ENCODE peak calls at places on chromosomes 12 and 14, in four cellular contexts. D, M, V and C are unnamed samples.

GRCh38 chr14:69535230-69535848 is 39.3 kb downstream of the CCDC177 start:
- DNase-seq in D (no peak), V (peak), M (peak), C (no peak)

GRCh38 chr12:4107436-4107878 is 166.1 kb upstream of the CCND2 start:
- DNase-seq in D (peak), V (peak), M (peak), C (no peak)

GRCh38 chr14:88895116-88895515 is 70.7 kb downstream of the TTC8 start:
- DNase-seq in D (no peak), M (no peak), V (no peak), C (no peak)

GRCh38 chr12:109951136-109951535 is 45.0 kb downstream of the GIT2 start:
- DNase-seq in D (no peak), V (no peak), M (peak), C (no peak)

GRCh38 chr14:93717222-93717967 is 70.9 kb downstream of the PRIMA1 start:
- DNase-seq in M (no peak), V (no peak), D (no peak), C (no peak)

GRCh38 chr12:92044435-92044834 is 101.2 kb downstream of the BTG1 start:
- DNase-seq in V (no peak), M (no peak), D (no peak), C (no peak)

GRCh38 chr14:50967104-50967503 is 22.8 kb upstream of the PYGL start:
- DNase-seq in M (no peak), V (no peak), D (no peak), C (no peak)

GRCh38 chr14:100446572-100446971 is 123.4 kb downstream of the SLC25A47 start:
- DNase-seq in M (no peak), V (no peak), D (no peak), C (no peak)

GRCh38 chr14:68939893-68940613 is 39.0 kb downstream of the ACTN1 start:
- DNase-seq in D (no peak), V (no peak), M (peak), C (peak)

GRCh38 chr12:32918890-32919791 is 22.6 kb upstream of the PKP2 start:
- DNase-seq in M (no peak), D (no peak), V (peak), C (no peak)

GRCh38 chr14:91119556-91120311 is 5.9 kb downstream of the DGLUCY start:
- DNase-seq in V (no peak), D (no peak), M (peak), C (no peak)

GRCh38 chr12:10241276-10241675 is 28.6 kb downstream of the GABARAPL1 start:
- DNase-seq in D (no peak), V (no peak), M (no peak), C (no peak)

GRCh38 chr12:75814856-75815754 is 216.5 kb downstream of the PHLDA1 start:
- DNase-seq in M (peak), V (no peak), D (no peak), C (peak)

GRCh38 chr12:2997989-2998670 is 38.9 kb downstream of the TEAD4 start:
- DNase-seq in D (no peak), M (no peak), V (no peak), C (no peak)

GRCh38 chr14:65002586-65003210 is 16.0 kb downstream of the FNTB start:
- DNase-seq in M (peak), D (no peak), V (no peak), C (no peak)

GRCh38 chr12:92506891-92507290 is 195.9 kb upstream of the PLEKHG7 start:
- DNase-seq in M (no peak), D (no peak), V (no peak), C (no peak)

GRCh38 chr12:5688226-5688625 is 256.3 kb downstream of the NTF3 start:
- DNase-seq in M (no peak), V (no peak), D (no peak), C (no peak)

GRCh38 chr12:54383041-54383609 is 1.4 kb downstream of the ZNF385A start:
- DNase-seq in D (no peak), V (no peak), M (peak), C (no peak)

GRCh38 chr14:95489163-95489887 is 27.1 kb downstream of the SYNE3 start:
- DNase-seq in M (no peak), D (no peak), V (peak), C (no peak)

GRCh38 chr12:65616022-65616421 is 208.3 kb upstream of the HMGA2 start:
- DNase-seq in M (no peak), V (no peak), D (no peak), C (no peak)

GRCh38 chr14:92093320-92093719 is 13.1 kb downstream of the ATXN3 start:
- DNase-seq in V (peak), D (no peak), M (no peak), C (no peak)

GRCh38 chr12:48954781-48955501 is 2.3 kb downstream of the ARF3 start:
- DNase-seq in M (no peak), V (peak), D (no peak), C (no peak)

GRCh38 chr14:102516531-102517411 is 7.2 kb upstream of the ANKRD9 start:
- DNase-seq in D (peak), V (no peak), M (no peak), C (no peak)

GRCh38 chr14:103628684-103629502 is at the start of gene KLC1:
- DNase-seq in V (peak), M (peak), D (peak), C (peak)

GRCh38 chr12:48061943-48062719 is 43.7 kb downstream of the SENP1 start:
- DNase-seq in M (no peak), D (no peak), V (no peak), C (no peak)

GRCh38 chr12:24950231-24950834 is 1.4 kb upstream of the BCAT1 start:
- DNase-seq in D (no peak), M (no peak), V (no peak), C (no peak)